ENCODE peak calls at places on chromosomes 3 and 15, in seven cellular contexts. E is HCT116, C is K562, A is H1, V is HepG2, M is SK-N-SH, J is GM12878. G is an unnamed sample.
A peak's percentile ranks its signal among the peaks of the same experiment; 100 is the strongest.

GRCh38 chr3:151439652-151440125 is 21.2 kb downstream of the IGSF10 start:
- DNase-seq in E (peak; percentile 53), C (peak; percentile 44), A (no peak), V (peak; percentile 49), M (peak; percentile 50), J (no peak), G (peak; percentile 51)

GRCh38 chr15:79015416-79015815 is 70.6 kb upstream of the CTSH start:
- DNase-seq in E (no peak), C (no peak), A (no peak), V (no peak), M (no peak), J (no peak), G (no peak)

GRCh38 chr3:79937567-79937966 is 169.8 kb upstream of the ROBO1 start:
- DNase-seq in E (no peak), C (no peak), A (peak; percentile 10), V (no peak), M (no peak), J (no peak), G (no peak)

GRCh38 chr3:101512521-101513418 is at the start of gene SENP7:
- DNase-seq in E (peak; percentile 56), C (peak; percentile 88), A (peak; percentile 53), V (peak; percentile 71), M (peak; percentile 89), J (peak; percentile 48), G (peak; percentile 91)

GRCh38 chr3:65334045-65334665 is 646.4 kb upstream of the ADAMTS9 start:
- DNase-seq in E (no peak), C (peak; percentile 17), A (no peak), V (no peak), M (no peak), J (no peak), G (peak; percentile 13)

GRCh38 chr15:92151741-92152140 is 241.9 kb upstream of the ST8SIA2 start:
- DNase-seq in E (no peak), C (no peak), A (no peak), V (no peak), M (no peak), J (no peak), G (no peak)

GRCh38 chr15:78056714-78057269 is 20.7 kb downstream of the TBC1D2B start:
- DNase-seq in E (no peak), C (no peak), A (no peak), V (no peak), M (no peak), J (no peak), G (no peak)

GRCh38 chr3:64011685-64012084 is 11.6 kb downstream of the PSMD6 start:
- DNase-seq in E (no peak), C (peak; percentile 12), A (no peak), V (no peak), M (no peak), J (no peak), G (no peak)

GRCh38 chr3:69079269-69080159 is 651 bp downstream of the UBA3 start:
- DNase-seq in E (no peak), C (peak; percentile 27), A (no peak), V (peak; percentile 35), M (peak; percentile 76), J (no peak), G (no peak)

GRCh38 chr15:59372352-59373211 is at the start of gene MYO1E:
- DNase-seq in E (peak; percentile 94), C (no peak), A (peak; percentile 92), V (peak; percentile 96), M (peak; percentile 93), J (peak; percentile 72), G (peak; percentile 97)
- TF ChIP-seq JUND in E (no peak), C (no peak), A (no peak), V (peak; percentile 30), M (no peak), J (no peak), G (no peak)

GRCh38 chr3:129068291-129068886 is 7.8 kb downstream of the GP9 start:
- DNase-seq in E (no peak), C (no peak), A (no peak), V (no peak), M (no peak), J (no peak), G (no peak)
- TF ChIP-seq JUND in E (no peak), C (no peak), A (no peak), V (no peak), M (no peak), J (no peak), G (no peak)

GRCh38 chr15:72272213-72272996 is at the start of gene PARP6:
- DNase-seq in E (peak; percentile 97), C (peak; percentile 97), A (peak; percentile 88), V (no peak), M (peak; percentile 99), J (peak; percentile 95), G (peak; percentile 99)

GRCh38 chr15:72272997-72273352 is 621 bp upstream of the PARP6 start:
- DNase-seq in E (no peak), C (no peak), A (no peak), V (no peak), M (no peak), J (no peak), G (no peak)

GRCh38 chr15:72269739-72270138 is 2.6 kb downstream of the PARP6 start:
- DNase-seq in E (no peak), C (no peak), A (no peak), V (no peak), M (no peak), J (no peak), G (no peak)

GRCh38 chr15:72271895-72272212 is 500 bp downstream of the PARP6 start:
- DNase-seq in E (no peak), C (peak; percentile 47), A (no peak), V (no peak), M (no peak), J (no peak), G (no peak)

DNA sequence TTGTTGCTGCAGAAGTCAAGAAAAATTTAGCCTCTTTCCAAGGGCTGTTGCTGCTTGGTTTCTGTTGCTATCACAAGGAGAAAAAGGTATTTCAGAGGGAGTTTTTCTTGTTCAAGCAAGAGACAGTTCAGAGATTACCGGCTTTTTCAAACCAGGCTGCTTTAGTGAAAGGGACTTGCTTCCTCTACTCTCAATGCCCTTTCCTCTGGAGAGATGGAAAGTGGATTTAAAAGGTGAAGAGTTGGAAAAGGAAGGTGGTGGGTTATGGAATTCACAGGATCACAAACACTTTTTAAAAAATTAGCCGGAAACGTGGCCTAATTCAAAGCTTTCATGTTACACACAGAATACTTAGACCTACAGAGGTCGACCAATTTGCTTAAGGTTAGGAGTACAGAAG is 1.1 kb downstream of the PARP6 start:
- DNase-seq in E (no peak), C (no peak), A (no peak), V (no peak), M (no peak), J (no peak), G (no peak)
- TF ChIP-seq JUND in E (no peak), C (no peak), A (no peak), V (no peak), M (no peak), J (no peak), G (no peak)

GRCh38 chr3:99373088-99373875 is 265.1 kb upstream of the COL8A1 start:
- DNase-seq in E (no peak), C (no peak), A (no peak), V (no peak), M (no peak), J (no peak), G (no peak)
- TF ChIP-seq JUND in E (no peak), C (no peak), A (no peak), V (no peak), M (no peak), J (no peak), G (no peak)

GRCh38 chr15:61668444-61668843 is 391.8 kb downstream of the VPS13C start:
- DNase-seq in E (no peak), C (peak; percentile 53), A (no peak), V (no peak), M (no peak), J (no peak), G (no peak)
- TF ChIP-seq JUND in E (no peak), C (no peak), A (no peak), V (no peak), M (no peak), J (no peak), G (no peak)

GRCh38 chr3:126982522-126983175 is at the start of gene PLXNA1:
- DNase-seq in E (peak; percentile 64), C (peak; percentile 90), A (peak; percentile 15), V (peak; percentile 44), M (peak; percentile 97), J (peak; percentile 44), G (peak; percentile 83)
- TF ChIP-seq JUND in E (no peak), C (peak; percentile 24), A (peak; percentile 46), V (no peak), M (no peak), J (peak; percentile 10), G (no peak)

GRCh38 chr15:64846246-64846645 is 4.5 kb downstream of the PLEKHO2 start:
- DNase-seq in E (no peak), C (no peak), A (no peak), V (no peak), M (no peak), J (no peak), G (no peak)

GRCh38 chr15:64844576-64845140 is 2.9 kb downstream of the PLEKHO2 start:
- DNase-seq in E (no peak), C (no peak), A (no peak), V (no peak), M (peak; percentile 54), J (no peak), G (no peak)

GRCh38 chr15:64845826-64846225 is 4.1 kb downstream of the PLEKHO2 start:
- DNase-seq in E (no peak), C (no peak), A (no peak), V (no peak), M (no peak), J (no peak), G (no peak)

GRCh38 chr15:64843996-64844395 is 2.3 kb downstream of the PLEKHO2 start:
- DNase-seq in E (no peak), C (no peak), A (no peak), V (no peak), M (no peak), J (no peak), G (no peak)

GRCh38 chr15:64845183-64845611 is 3.5 kb downstream of the PLEKHO2 start:
- DNase-seq in E (no peak), C (no peak), A (no peak), V (no peak), M (peak; percentile 59), J (no peak), G (no peak)
- TF ChIP-seq JUND in E (no peak), C (no peak), A (no peak), V (no peak), M (no peak), J (no peak), G (no peak)